ENCODE peak calls at places on chromosomes 1 and 21, in four cellular contexts. E is esophagus muscularis mucosa; J is GM13977; T is activated CD8-positive, alpha-beta T cell treated with anti-CD3 and anti-CD28 coated beads for 36 hours. F is an unnamed sample.

GRCh38 chr1:168920456-168921094 is 185.9 kb upstream of the ATP1B1 start:
- DNase-seq in E (no peak), J (no peak), T (no peak), F (no peak)

GRCh38 chr1:170665625-170666024 is 1.7 kb downstream of the PRRX1 start:
- DNase-seq in E (no peak), J (no peak), T (no peak), F (no peak)

GRCh38 chr1:212482352-212483153 is 49.8 kb downstream of the NENF start:
- DNase-seq in E (no peak), J (no peak), T (no peak), F (no peak)

GRCh38 chr1:181101581-181102226 is 13.2 kb downstream of the IER5 start:
- DNase-seq in E (no peak), J (no peak), T (no peak), F (no peak)

GRCh38 chr1:235136111-235136510 is 7.5 kb upstream of the TOMM20 start:
- DNase-seq in E (no peak), J (no peak), T (no peak), F (peak)

GRCh38 chr1:3577711-3578432 is 33.4 kb downstream of the MEGF6 start:
- DNase-seq in E (no peak), J (no peak), T (no peak), F (no peak)

GRCh38 chr1:235932090-235932510 is 65.4 kb upstream of the LYST start:
- DNase-seq in E (no peak), J (peak), T (peak), F (no peak)

GRCh38 chr1:7389201-7389785 is 381.8 kb upstream of the VAMP3 start:
- DNase-seq in E (peak), J (no peak), T (no peak), F (peak)

GRCh38 chr1:10738125-10738746 is 58.2 kb downstream of the CASZ1 start:
- DNase-seq in E (no peak), J (no peak), T (no peak), F (no peak)

GRCh38 chr21:37087188-37087587 is 14.1 kb downstream of the TTC3 start:
- DNase-seq in E (no peak), J (no peak), T (peak), F (no peak)

GRCh38 chr1:61642475-61643232 is 82.3 kb downstream of the TM2D1 start:
- DNase-seq in E (no peak), J (no peak), T (no peak), F (no peak)

GRCh38 chr1:202320081-202320405 is 21.7 kb downstream of the UBE2T start:
- DNase-seq in E (no peak), J (no peak), T (no peak), F (peak)

DNA sequence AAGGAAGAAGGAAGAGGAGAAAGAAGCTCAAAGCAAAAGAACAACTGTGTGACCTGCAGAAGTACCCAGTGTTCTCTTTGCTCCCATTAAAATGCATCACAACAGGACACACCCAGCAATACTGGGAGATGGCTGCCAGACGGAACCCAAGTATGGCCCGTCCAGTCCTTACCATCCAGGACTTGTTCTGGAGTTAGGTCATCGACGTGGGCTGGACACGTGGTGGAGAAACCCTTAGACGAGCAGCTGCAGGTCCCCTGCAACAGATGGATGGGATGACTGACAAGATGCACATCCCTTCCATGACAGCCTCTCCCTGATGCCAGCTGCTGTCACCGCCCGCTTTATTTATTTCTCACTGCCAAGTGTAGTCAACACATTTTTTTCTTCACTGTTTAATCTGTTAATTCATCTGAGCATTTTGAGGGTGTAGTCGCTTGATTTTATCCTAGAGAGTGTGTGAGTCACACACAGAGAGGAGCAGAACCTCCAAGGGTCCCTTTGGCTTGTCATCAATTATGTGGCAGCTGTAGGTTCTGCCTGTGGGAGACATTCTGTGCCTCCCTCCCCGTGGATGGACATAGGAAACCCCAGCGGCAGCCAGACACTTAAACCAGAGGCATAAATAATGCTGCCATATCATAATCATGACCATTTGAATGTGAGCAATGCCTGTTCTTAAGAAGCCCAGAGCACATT is 80.9 kb downstream of the ABCA4 start:
- DNase-seq in E (no peak), J (no peak), T (no peak), F (no peak)
- TF ChIP-seq CTCF in E (no peak), J (no peak), T (peak), F (peak)

GRCh38 chr1:53478186-53478585 is 19.0 kb downstream of the DMRTB1 start:
- DNase-seq in E (no peak), J (no peak), T (no peak), F (no peak)

GRCh38 chr1:53481456-53481855 is 22.3 kb downstream of the DMRTB1 start:
- DNase-seq in E (no peak), J (no peak), T (no peak), F (no peak)

GRCh38 chr1:53483170-53483569 is 24.0 kb downstream of the DMRTB1 start:
- DNase-seq in E (no peak), J (no peak), T (no peak), F (no peak)

GRCh38 chr1:53482441-53483153 is 23.4 kb downstream of the DMRTB1 start:
- DNase-seq in E (no peak), J (no peak), T (no peak), F (no peak)

GRCh38 chr1:53480678-53481077 is 21.5 kb downstream of the DMRTB1 start:
- DNase-seq in E (no peak), J (no peak), T (no peak), F (no peak)
- TF ChIP-seq CTCF in E (no peak), J (peak), T (no peak), F (no peak)

GRCh38 chr1:117403597-117403996 is 36.3 kb downstream of the MAN1A2 start:
- DNase-seq in E (no peak), J (no peak), T (no peak), F (no peak)

GRCh38 chr1:117396636-117397035 is 29.4 kb downstream of the MAN1A2 start:
- DNase-seq in E (no peak), J (no peak), T (no peak), F (no peak)

GRCh38 chr1:117405042-117405441 is 37.8 kb downstream of the MAN1A2 start:
- DNase-seq in E (no peak), J (no peak), T (no peak), F (no peak)

GRCh38 chr1:117398957-117399356 is 31.7 kb downstream of the MAN1A2 start:
- DNase-seq in E (no peak), J (no peak), T (no peak), F (no peak)

DNA sequence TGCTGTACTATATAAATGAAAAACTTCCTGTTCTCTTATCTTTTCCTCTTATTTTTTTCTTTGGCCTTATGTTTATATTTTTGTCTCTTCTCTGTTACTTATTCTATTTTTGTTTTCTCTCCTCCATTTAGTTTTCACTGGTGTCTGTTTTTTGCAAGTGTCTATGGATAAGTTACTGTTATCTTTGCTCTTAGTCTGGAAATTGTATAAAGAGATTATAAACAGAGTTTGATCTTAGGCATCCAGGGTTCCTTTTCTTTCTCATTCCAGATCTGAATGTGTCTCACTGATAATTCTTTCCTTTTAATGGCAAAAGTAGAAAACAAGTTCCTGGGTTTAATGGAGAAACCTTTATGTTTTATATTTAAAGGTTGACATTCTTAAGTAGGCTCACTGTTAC is 34.5 kb downstream of the MAN1A2 start:
- DNase-seq in E (no peak), J (no peak), T (no peak), F (no peak)
- TF ChIP-seq CTCF in E (no peak), J (no peak), T (no peak), F (no peak)

GRCh38 chr1:6077506-6077905 is 31.8 kb downstream of the KCNAB2 start:
- DNase-seq in E (no peak), J (no peak), T (no peak), F (no peak)
- TF ChIP-seq CTCF in E (no peak), J (no peak), T (no peak), F (no peak)

DNA sequence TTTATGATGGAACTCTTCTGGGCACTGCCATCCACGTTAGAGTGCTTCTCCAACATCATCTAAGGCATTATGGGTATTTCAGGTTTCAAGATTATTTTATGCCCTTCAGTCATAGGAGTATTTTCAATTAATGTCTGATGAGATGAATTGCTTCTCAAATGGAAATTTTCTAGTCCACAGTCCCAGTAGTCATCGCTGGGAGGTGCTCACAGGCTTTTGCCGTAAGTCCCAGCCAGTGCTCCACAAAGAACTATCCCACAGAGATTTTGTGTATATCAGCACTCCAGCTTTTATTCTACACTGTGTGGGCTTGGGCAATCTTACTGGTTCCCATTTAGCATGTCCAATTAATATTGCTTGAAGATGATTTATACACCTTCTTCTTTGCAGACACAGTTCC is 61.0 kb downstream of the SMYD2 start:
- DNase-seq in E (no peak), J (no peak), T (no peak), F (no peak)
- TF ChIP-seq CTCF in E (no peak), J (no peak), T (no peak), F (peak)

DNA sequence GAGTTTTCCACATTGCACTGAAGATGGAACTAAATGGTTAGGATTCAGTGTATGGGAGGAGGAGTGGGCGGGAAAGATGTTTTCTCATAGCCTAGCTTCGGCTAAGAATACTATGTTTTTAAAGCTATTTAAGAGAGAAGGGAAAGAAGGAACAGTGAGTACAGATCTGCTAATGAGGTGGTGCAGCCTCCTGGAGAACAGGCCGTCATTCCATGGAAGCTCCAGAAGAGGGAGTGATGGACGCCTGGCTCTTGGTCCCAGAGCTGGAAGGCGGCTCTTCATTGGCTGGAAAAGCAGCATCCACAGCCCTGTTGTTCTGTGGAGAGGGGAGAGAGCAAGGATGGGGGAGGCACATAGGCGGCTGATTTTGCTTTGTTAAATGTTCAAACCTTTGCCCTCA is 6.9 kb downstream of the CAMK1G start:
- DNase-seq in E (no peak), J (no peak), T (no peak), F (no peak)
- TF ChIP-seq CTCF in E (peak), J (no peak), T (no peak), F (peak)

GRCh38 chr1:89724369-89725015 is 91.6 kb downstream of the LRRC8C start:
- DNase-seq in E (no peak), J (peak), T (peak), F (no peak)

GRCh38 chr1:89721351-89721750 is 88.4 kb downstream of the LRRC8C start:
- DNase-seq in E (no peak), J (no peak), T (peak), F (no peak)

GRCh38 chr1:89725016-89725380 is 92.1 kb downstream of the LRRC8C start:
- DNase-seq in E (no peak), J (no peak), T (peak), F (no peak)

GRCh38 chr1:89723863-89724262 is 90.9 kb downstream of the LRRC8C start:
- DNase-seq in E (no peak), J (no peak), T (no peak), F (no peak)

DNA sequence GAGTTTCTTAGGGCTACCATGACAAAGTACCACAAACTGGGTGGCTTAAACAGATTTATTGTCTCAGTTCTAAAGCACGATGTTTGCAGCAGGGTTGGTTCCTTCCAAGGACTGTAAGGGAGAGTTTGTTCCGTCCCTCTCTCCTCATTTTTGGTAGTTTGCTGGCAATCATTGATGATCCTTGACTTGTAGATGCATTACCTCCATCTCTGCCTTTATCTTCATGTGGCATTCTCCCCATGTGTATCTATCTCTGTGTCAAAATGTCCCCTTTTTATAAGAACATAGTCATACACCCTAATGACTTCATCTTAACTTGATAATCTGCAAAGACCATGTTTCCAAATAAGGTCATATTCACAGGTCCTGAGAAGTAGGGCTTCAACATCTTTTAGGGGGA is 90.2 kb downstream of the LRRC8C start:
- DNase-seq in E (no peak), J (no peak), T (no peak), F (no peak)
- TF ChIP-seq CTCF in E (no peak), J (no peak), T (no peak), F (no peak)

GRCh38 chr1:233197940-233198339 is 97.6 kb downstream of the PCNX2 start:
- DNase-seq in E (no peak), J (no peak), T (no peak), F (no peak)
- TF ChIP-seq CTCF in E (no peak), J (no peak), T (no peak), F (no peak)

F was measured in osteocyte.